ENCODE peak calls at places on chromosome 6, in nine cellular contexts. W is suprapubic skin, B is heart left ventricle, C is HCT116, K is prostate gland, I is transverse colon, T is IMR-90, E is endothelial cell of umbilical vein, V is right lobe of liver. L is an unnamed sample.

GRCh38 chr6:91437295-91437694 is 850.4 kb upstream of the MAP3K7 start:
- DNase-seq in W (no peak), B (no peak), C (no peak), K (no peak), I (no peak), T (no peak), E (peak; percentile 3), V (no peak), L (no peak)

GRCh38 chr6:20319520-20320357 is 81.9 kb upstream of the E2F3 start:
- DNase-seq in W (no peak), B (peak; percentile 75), C (no peak), K (no peak), I (peak; percentile 63), T (no peak), E (no peak), V (peak; percentile 65), L (no peak)

GRCh38 chr6:18115356-18115755 is 7.1 kb downstream of the NHLRC1 start:
- DNase-seq in W (no peak), B (no peak), C (no peak), K (no peak), I (no peak), T (no peak), E (no peak), V (no peak), L (no peak)

GRCh38 chr6:97059473-97059872 is 134.9 kb downstream of the KLHL32 start:
- DNase-seq in W (no peak), B (no peak), C (peak; percentile 10), K (no peak), I (no peak), T (peak; percentile 37), E (peak; percentile 30), V (no peak), L (no peak)

GRCh38 chr6:138772596-138773176 is 883 bp upstream of the CCDC28A start:
- DNase-seq in W (no peak), B (no peak), C (no peak), K (no peak), I (no peak), T (no peak), E (no peak), V (no peak), L (no peak)

GRCh38 chr6:41939848-41940758 is 1.5 kb downstream of the CCND3 start:
- DNase-seq in W (no peak), B (no peak), C (no peak), K (no peak), I (peak; percentile 77), T (peak; percentile 34), E (no peak), V (peak; percentile 62), L (no peak)

GRCh38 chr6:130783416-130784107 is 43.6 kb upstream of the SMLR1 start:
- DNase-seq in W (no peak), B (no peak), C (no peak), K (no peak), I (no peak), T (no peak), E (peak; percentile 26), V (no peak), L (no peak)

GRCh38 chr6:41527721-41528408 is 18.3 kb upstream of the FOXP4 start:
- DNase-seq in W (no peak), B (no peak), C (no peak), K (no peak), I (peak; percentile 31), T (peak; percentile 24), E (peak; percentile 48), V (no peak), L (no peak)

GRCh38 chr6:128339635-128340436 is 180.6 kb downstream of the PTPRK start:
- DNase-seq in W (no peak), B (no peak), C (no peak), K (no peak), I (no peak), T (peak; percentile 74), E (no peak), V (no peak), L (no peak)

GRCh38 chr6:28105286-28105685 is 19.1 kb upstream of the ZSCAN16 start:
- DNase-seq in W (no peak), B (no peak), C (no peak), K (no peak), I (no peak), T (no peak), E (no peak), V (no peak), L (no peak)

GRCh38 chr6:161618816-161619454 is 345.1 kb upstream of the AGPAT4 start:
- DNase-seq in W (no peak), B (no peak), C (peak; percentile 10), K (no peak), I (no peak), T (no peak), E (no peak), V (no peak), L (no peak)

GRCh38 chr6:10395946-10396577 is 18.8 kb downstream of the TFAP2A start:
- DNase-seq in W (no peak), B (no peak), C (no peak), K (no peak), I (no peak), T (no peak), E (no peak), V (no peak), L (no peak)

GRCh38 chr6:2857185-2857579 is 15.5 kb upstream of the SERPINB1 start:
- DNase-seq in W (no peak), B (no peak), C (no peak), K (no peak), I (no peak), T (no peak), E (no peak), V (no peak), L (no peak)

GRCh38 chr6:2861071-2861821 is 19.6 kb upstream of the SERPINB1 start:
- DNase-seq in W (no peak), B (no peak), C (no peak), K (no peak), I (no peak), T (no peak), E (no peak), V (no peak), L (no peak)

GRCh38 chr6:2858678-2859324 is 17.1 kb upstream of the SERPINB1 start:
- DNase-seq in W (no peak), B (peak; percentile 32), C (no peak), K (no peak), I (no peak), T (no peak), E (peak; percentile 33), V (no peak), L (no peak)

GRCh38 chr6:2857580-2858337 is 16.1 kb upstream of the SERPINB1 start:
- DNase-seq in W (no peak), B (peak; percentile 77), C (peak; percentile 94), K (no peak), I (peak; percentile 51), T (peak; percentile 64), E (peak; percentile 98), V (peak; percentile 75), L (no peak)

GRCh38 chr6:2859325-2859700 is 17.6 kb upstream of the SERPINB1 start:
- DNase-seq in W (no peak), B (no peak), C (no peak), K (no peak), I (no peak), T (no peak), E (no peak), V (no peak), L (no peak)
- H3K4me1 ChIP-seq in W (peaks cover 18% of the 10 kb centered on the region), B (peaks cover 12% of the 10 kb centered on the region), C (peaks cover 61% of the 10 kb centered on the region), K (no peaks in the 10 kb centered on the region), I (peaks cover 9% of the 10 kb centered on the region), T (peaks cover 21% of the 10 kb centered on the region), E (peaks cover 44% of the 10 kb centered on the region), V (no peaks in the 10 kb centered on the region), L (no peaks in the 10 kb centered on the region)

DNA sequence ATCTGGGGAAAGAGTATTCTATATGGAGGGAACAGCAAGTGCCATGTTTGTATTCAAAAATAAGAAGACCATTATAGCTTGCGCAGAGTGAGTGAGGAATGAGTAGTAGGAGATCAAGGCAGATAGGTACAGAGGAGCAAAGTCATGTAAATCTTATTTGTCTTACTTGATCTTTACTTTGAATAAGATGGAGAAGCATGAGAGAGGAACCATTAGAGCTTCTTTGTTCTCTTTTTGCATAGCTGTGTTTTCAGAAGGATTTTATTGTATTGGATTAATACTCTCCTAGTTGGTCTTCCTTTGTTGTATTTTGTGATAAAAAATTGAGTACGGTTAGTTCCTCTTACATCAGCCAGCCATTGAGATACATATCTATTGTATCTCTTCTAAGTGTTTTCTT is 88.4 kb downstream of the SCAF8 start:
- DNase-seq in W (no peak), B (no peak), C (no peak), K (no peak), I (no peak), T (no peak), E (no peak), V (no peak), L (no peak)
- H3K36me3 ChIP-seq in W (peaks cover 73% of the 10 kb centered on the region), B (peaks cover 99% of the 10 kb centered on the region), C (peaks cover 27% of the 10 kb centered on the region), K (no peaks in the 10 kb centered on the region), I (peaks cover 43% of the 10 kb centered on the region), T (peaks cover 39% of the 10 kb centered on the region), E (peaks cover 9% of the 10 kb centered on the region), V (peaks cover 54% of the 10 kb centered on the region), L (no peaks in the 10 kb centered on the region)

GRCh38 chr6:118708736-118709135 is 57.3 kb upstream of the CEP85L start:
- DNase-seq in W (no peak), B (no peak), C (no peak), K (no peak), I (no peak), T (peak; percentile 66), E (no peak), V (no peak), L (no peak)

GRCh38 chr6:118710616-118711015 is 59.2 kb upstream of the CEP85L start:
- DNase-seq in W (no peak), B (no peak), C (no peak), K (no peak), I (no peak), T (no peak), E (no peak), V (no peak), L (no peak)

GRCh38 chr6:118708055-118708454 is 56.7 kb upstream of the CEP85L start:
- DNase-seq in W (no peak), B (no peak), C (no peak), K (no peak), I (no peak), T (peak; percentile 54), E (peak; percentile 29), V (no peak), L (no peak)

GRCh38 chr6:118712955-118713354 is 61.6 kb upstream of the CEP85L start:
- DNase-seq in W (no peak), B (no peak), C (no peak), K (no peak), I (no peak), T (peak; percentile 44), E (no peak), V (no peak), L (no peak)

DNA sequence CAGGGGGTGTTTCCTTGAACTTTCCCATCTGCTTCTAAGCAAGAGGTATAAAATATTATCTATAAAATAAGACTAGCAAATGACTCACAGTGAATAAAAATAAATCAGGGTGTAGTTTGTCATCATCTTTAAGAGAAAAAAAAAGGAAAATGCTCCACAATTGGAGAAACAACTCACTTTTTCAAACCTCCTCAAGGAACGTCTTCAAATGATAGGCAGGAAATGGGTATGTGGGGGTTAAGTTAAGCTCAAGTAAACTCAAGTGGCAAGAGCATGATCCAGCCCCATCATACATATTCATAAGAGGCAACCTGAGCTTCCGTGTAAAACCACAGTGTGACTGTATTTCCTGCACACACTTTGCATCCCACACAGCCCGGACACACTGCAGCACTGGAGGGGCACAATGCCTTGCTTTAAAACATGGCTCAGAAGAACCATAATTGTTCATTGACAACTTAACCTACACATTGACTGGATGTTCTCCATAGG is 58.5 kb upstream of the CEP85L start:
- DNase-seq in W (no peak), B (no peak), C (no peak), K (no peak), I (peak; percentile 55), T (peak; percentile 86), E (no peak), V (no peak), L (no peak)
- TF ChIP-seq POLR2A in W (no peak), B (no peak), C (no peak), K (no peak), I (no peak), T (no peak), E (no peak), V (no peak), L (no peak)

GRCh38 chr6:40490508-40490907 is 96.7 kb downstream of the LRFN2 start:
- DNase-seq in W (no peak), B (no peak), C (no peak), K (no peak), I (no peak), T (no peak), E (no peak), V (no peak), L (no peak)
- H3K4me1 ChIP-seq in W (no peaks in the 10 kb centered on the region), B (no peaks in the 10 kb centered on the region), C (no peaks in the 10 kb centered on the region), K (no peaks in the 10 kb centered on the region), I (no peaks in the 10 kb centered on the region), T (no peaks in the 10 kb centered on the region), E (no peaks in the 10 kb centered on the region), V (no peaks in the 10 kb centered on the region), L (no peaks in the 10 kb centered on the region)

L was measured in uterus.